ENCODE peak calls at places on chromosome X, in four cellular contexts. D, Z, V and Y are unnamed samples. For H3K4me1, the result is how much of the 10 kb centered on the place peaks cover.

GRCh38 chrX:135697614-135698013 is 15.8 kb upstream of the CT45A1 start:
- DNase-seq in Z (no peak), V (no peak), D (no peak), Y (no peak)

GRCh38 chrX:41148553-41148952 is 63.3 kb downstream of the USP9X start:
- DNase-seq in V (no peak), D (no peak), Z (no peak), Y (no peak)

GRCh38 chrX:651922-652775 is 21.6 kb downstream of the SHOX start:
- DNase-seq in D (no peak), Z (no peak), V (no peak), Y (no peak)

GRCh38 chrX:131988236-131988635 is 34.9 kb upstream of the STK26 start:
- DNase-seq in V (no peak), Z (no peak), D (no peak), Y (no peak)

GRCh38 chrX:39133971-39134370 is 332.7 kb downstream of the MID1IP1 start:
- DNase-seq in V (no peak), D (no peak), Z (peak), Y (no peak)

GRCh38 chrX:115459883-115460564 is 101.0 kb upstream of the PLS3 start:
- DNase-seq in Z (no peak), V (no peak), D (no peak), Y (no peak)

GRCh38 chrX:21963226-21963625 is 22.7 kb downstream of the SMS start:
- DNase-seq in D (no peak), Z (no peak), V (no peak), Y (no peak)

GRCh38 chrX:45986971-45987370 is 558.2 kb downstream of the ZNF674 start:
- DNase-seq in V (no peak), Z (no peak), D (no peak), Y (no peak)

GRCh38 chrX:71466979-71467523 is 65.9 kb upstream of the OGT start:
- DNase-seq in V (no peak), D (no peak), Z (no peak), Y (no peak)

GRCh38 chrX:56576721-56577120 is 13.3 kb downstream of the UBQLN2 start:
- DNase-seq in Z (no peak), D (no peak), V (no peak), Y (no peak)

GRCh38 chrX:41919870-41920269 is 3.5 kb downstream of the CASK start:
- DNase-seq in Z (no peak), D (no peak), V (no peak), Y (no peak)

GRCh38 chrX:34546366-34546765 is 110.7 kb downstream of the TMEM47 start:
- DNase-seq in Z (no peak), V (no peak), D (no peak), Y (no peak)

GRCh38 chrX:40440841-40441240 is 139.9 kb upstream of the ATP6AP2 start:
- DNase-seq in Z (no peak), V (no peak), D (no peak), Y (no peak)

GRCh38 chrX:152573866-152574265 is 63.8 kb upstream of the GABRQ start:
- DNase-seq in D (no peak), Z (no peak), V (no peak), Y (no peak)

GRCh38 chrX:64570204-64570603 is 175.0 kb upstream of the MTMR8 start:
- DNase-seq in V (no peak), D (no peak), Z (peak), Y (peak)

GRCh38 chrX:152637649-152638442 is at the start of gene GABRQ:
- DNase-seq in V (no peak), D (no peak), Z (peak), Y (peak)

GRCh38 chrX:39898147-39898546 is 199.6 kb downstream of the BCOR start:
- DNase-seq in D (no peak), V (no peak), Z (no peak), Y (no peak)

GRCh38 chrX:71017396-71017939 is 50.7 kb downstream of the SNX12 start:
- DNase-seq in Z (no peak), V (no peak), D (no peak), Y (no peak)

GRCh38 chrX:148310402-148311200 is 189.8 kb upstream of the AFF2 start:
- DNase-seq in D (no peak), V (peak), Z (no peak), Y (no peak)

GRCh38 chrX:45852884-45853283 is 652.2 kb upstream of the DIPK2B start:
- DNase-seq in Z (no peak), V (no peak), D (no peak), Y (no peak)

GRCh38 chrX:50812995-50813842 is 775 bp downstream of the SHROOM4 start:
- DNase-seq in V (no peak), D (no peak), Z (peak), Y (no peak)

GRCh38 chrX:123607270-123607669 is 125.6 kb downstream of the THOC2 start:
- DNase-seq in V (no peak), D (no peak), Z (no peak), Y (no peak)

GRCh38 chrX:121356139-121356849 is 308.9 kb downstream of the GLUD2 start:
- DNase-seq in V (no peak), Z (no peak), D (no peak), Y (no peak)
- TF ChIP-seq SUZ12 in V (no peak), Z (no peak), D (no peak), Y (no peak)

GRCh38 chrX:2767631-2768455 is 16.0 kb downstream of the XG start:
- DNase-seq in Z (no peak), V (no peak), D (peak), Y (peak)
- TF ChIP-seq YY1 in Z (no peak), V (no peak), D (no peak), Y (no peak)

GRCh38 chrX:10112510-10112909 is 44.3 kb upstream of the CLCN4 start:
- DNase-seq in D (no peak), V (peak), Z (no peak), Y (no peak)
- H3K4me1 ChIP-seq in D (under half), V (under half), Z (under half), Y (under half)

DNA sequence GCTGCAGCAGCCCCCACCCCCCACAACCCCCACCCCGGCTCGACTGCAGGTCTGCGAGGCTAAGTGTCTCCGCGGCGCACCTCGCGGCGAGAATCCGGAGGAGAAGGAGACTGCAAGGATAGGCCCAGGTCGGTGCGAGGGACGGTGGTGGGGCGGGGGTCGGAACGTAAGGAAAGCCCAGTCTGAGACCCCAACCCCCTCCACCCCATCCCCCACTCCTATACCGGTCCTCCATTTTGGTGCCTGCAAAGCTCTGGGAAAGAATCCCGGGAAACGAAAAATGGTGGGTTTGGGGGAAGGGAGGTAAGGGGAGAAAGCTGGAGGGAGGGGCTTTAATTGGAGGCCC is 614 bp downstream of the BEX3 start:
- DNase-seq in V (no peak), Z (no peak), D (no peak), Y (no peak)
- TF ChIP-seq SUZ12 in V (no peak), Z (no peak), D (no peak), Y (no peak)

GRCh38 chrX:14056201-14056600 is 26.5 kb upstream of the GEMIN8 start:
- DNase-seq in D (no peak), V (no peak), Z (no peak), Y (no peak)
- TF ChIP-seq YY1 in D (no peak), V (no peak), Z (no peak), Y (no peak)

DNA sequence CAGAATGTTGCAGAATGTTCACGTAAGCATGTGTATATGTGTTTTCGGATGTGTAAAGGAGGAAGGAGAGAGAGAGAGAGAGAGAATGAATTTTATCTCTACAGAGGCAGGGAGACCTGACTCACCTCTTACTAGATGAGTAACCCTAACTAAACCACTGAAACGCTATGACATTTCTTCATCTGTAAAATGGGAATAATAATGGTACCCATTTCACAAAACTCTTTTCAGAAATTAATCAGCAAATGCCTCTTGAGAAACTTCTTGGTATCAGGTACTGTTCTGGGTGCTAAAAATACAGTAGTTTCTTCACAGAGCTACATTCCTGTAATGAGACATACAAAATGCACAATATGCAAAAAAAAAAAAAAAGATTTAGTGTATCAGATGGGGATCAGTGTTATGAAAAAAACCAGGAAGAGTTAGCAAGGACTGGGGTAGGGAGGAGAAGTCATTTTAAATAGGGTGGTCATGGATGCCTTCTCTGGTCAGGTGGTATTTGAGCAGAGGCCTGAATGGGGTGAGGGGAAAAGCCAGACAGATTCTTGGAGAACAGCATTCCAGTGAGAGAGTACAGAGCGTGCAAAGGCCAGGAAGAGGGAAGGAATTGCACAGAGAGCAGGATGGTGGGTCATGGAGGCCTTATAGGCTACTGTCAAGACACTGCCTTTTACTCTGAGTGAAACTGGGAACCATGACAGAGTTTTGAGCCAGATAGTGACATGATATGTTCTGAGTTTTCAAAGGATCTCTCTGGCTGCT is 84.9 kb upstream of the SPANXB1 start:
- DNase-seq in Z (no peak), D (no peak), V (no peak), Y (no peak)
- H3K4me1 ChIP-seq in Z (under half), D (under half), V (under half), Y (under half)

DNA sequence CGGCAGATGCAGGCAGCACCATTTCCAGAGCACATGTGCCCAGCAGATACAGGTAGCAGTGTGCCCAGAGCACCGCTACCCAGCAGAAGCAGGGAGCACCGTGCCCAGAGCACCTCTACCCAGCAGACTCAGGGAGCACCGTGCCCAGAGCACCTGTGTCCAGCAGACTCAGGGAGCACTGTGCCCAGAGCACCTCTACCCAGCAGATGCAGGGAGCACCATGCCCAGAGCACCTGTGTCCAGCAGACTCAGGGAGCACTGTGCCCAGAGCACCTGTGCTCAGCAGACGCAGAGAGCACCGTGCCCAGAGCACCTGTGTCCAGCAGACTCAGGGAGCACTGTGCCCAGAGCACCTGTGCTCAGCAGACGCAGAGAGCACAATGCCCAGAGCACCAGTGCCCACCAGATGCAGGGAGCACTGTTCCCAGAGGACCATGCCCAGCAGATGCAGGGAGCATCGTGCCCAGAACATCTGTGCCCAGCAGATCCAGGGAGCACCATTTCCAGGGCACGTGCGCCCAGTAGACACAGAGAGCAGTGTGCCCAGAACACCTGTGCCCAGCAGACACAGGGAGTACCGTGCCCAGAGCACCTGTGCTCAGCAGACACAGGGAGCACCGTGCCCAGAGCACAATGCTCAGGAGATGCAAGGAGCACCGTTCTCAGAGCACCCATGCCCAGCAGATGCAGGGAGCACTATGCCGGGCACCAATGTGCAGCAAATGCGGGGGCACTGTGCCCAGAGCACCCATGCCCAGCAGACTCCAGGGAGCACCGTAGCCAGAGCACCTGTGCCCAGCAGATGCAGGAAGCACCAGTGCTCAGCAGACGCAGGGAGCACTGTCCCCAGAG is 236.4 kb downstream of the DHRSX start:
- DNase-seq in V (no peak), D (no peak), Z (no peak), Y (no peak)
- TF ChIP-seq SUZ12 in V (no peak), D (no peak), Z (no peak), Y (no peak)

DNA sequence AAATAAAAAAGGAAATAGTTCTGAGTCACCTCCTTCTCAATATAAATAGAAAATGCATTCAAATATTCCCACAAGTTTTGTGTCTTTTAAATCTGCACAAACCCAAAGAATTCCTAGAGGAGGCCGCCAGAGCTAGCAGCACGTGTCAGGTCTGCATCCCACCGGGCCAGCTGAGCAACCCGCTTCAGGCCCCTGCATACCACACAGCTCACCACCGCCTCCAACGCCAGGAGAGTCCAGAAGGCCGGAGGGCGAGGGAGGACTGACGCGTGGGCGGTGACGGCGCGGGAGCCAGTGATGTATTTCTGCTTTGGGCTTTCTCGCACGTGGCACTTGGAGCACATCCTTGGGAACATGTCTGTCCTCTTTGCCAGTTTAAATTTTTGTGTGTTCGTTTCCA is 61.9 kb upstream of the CLDN34 start:
- DNase-seq in D (no peak), V (no peak), Z (no peak), Y (no peak)
- TF ChIP-seq YY1 in D (no peak), V (no peak), Z (no peak), Y (no peak)

GRCh38 chrX:81564851-81565250 is 362.9 kb downstream of the SH3BGRL start:
- DNase-seq in D (no peak), V (no peak), Z (no peak), Y (peak)
- H3K4me1 ChIP-seq in D (under half), V (under half), Z (under half), Y (under half)

GRCh38 chrX:10242036-10242435 is 85.3 kb downstream of the CLCN4 start:
- DNase-seq in D (no peak), V (no peak), Z (no peak), Y (no peak)

GRCh38 chrX:10245901-10246696 is 89.3 kb downstream of the CLCN4 start:
- DNase-seq in Z (no peak), D (no peak), V (no peak), Y (no peak)

GRCh38 chrX:10245219-10245618 is 88.4 kb downstream of the CLCN4 start:
- DNase-seq in Z (no peak), D (no peak), V (no peak), Y (no peak)

GRCh38 chrX:10240918-10241317 is 84.1 kb downstream of the CLCN4 start:
- DNase-seq in V (no peak), Z (no peak), D (no peak), Y (no peak)

GRCh38 chrX:10243056-10243455 is 86.3 kb downstream of the CLCN4 start:
- DNase-seq in D (no peak), V (no peak), Z (no peak), Y (no peak)
- TF ChIP-seq SUZ12 in D (no peak), V (no peak), Z (no peak), Y (no peak)